ENCODE peak calls at places on chromosomes 2 and 18, in seven cellular contexts. F is coronary artery; T is NB4; Q is astrocyte of the spinal cord; R is CD8-positive, alpha-beta T cell; Y is adrenal gland; H is progenitor cell of endocrine pancreas. S is an unnamed sample.

GRCh38 chr2:61016392-61017002 is 1.0 kb upstream of the PEX13 start:
- DNase-seq in T (no peak), R (no peak), Q (no peak), Y (no peak), H (no peak), F (no peak), S (no peak)

GRCh38 chr2:70833246-70833645 is 2.4 kb downstream of the CD207 start:
- DNase-seq in H (no peak), Q (no peak), Y (no peak), F (no peak), T (no peak), R (no peak), S (no peak)

GRCh38 chr2:218347172-218347571 is 9.5 kb upstream of the CATIP start:
- DNase-seq in R (no peak), Y (no peak), T (no peak), F (no peak), H (no peak), Q (no peak), S (no peak)

GRCh38 chr2:70861774-70862644 is 26.4 kb upstream of the CD207 start:
- DNase-seq in F (no peak), T (peak; percentile 74), H (peak; percentile 86), Q (peak; percentile 69), Y (peak; percentile 79), R (peak; percentile 58), S (peak; percentile 90)

GRCh38 chr18:27674411-27674810 is 489.3 kb upstream of the CHST9 start:
- DNase-seq in T (no peak), H (no peak), R (no peak), Q (no peak), F (no peak), Y (no peak), S (no peak)

GRCh38 chr2:16247371-16248177 is 307.2 kb downstream of the MYCN start:
- DNase-seq in R (no peak), Y (no peak), Q (no peak), T (no peak), H (no peak), F (peak; percentile 53), S (no peak)

GRCh38 chr2:217182996-217183395 is 323.1 kb upstream of the TNP1 start:
- DNase-seq in H (no peak), T (no peak), R (no peak), F (no peak), Q (no peak), Y (no peak), S (no peak)

GRCh38 chr2:240643811-240644150 is 18.5 kb downstream of the GPR35 start:
- DNase-seq in T (no peak), H (no peak), Q (no peak), F (no peak), Y (no peak), R (no peak), S (no peak)

GRCh38 chr2:122515731-122516130 is 760.3 kb downstream of the TSN start:
- DNase-seq in F (no peak), H (no peak), Q (no peak), Y (no peak), T (no peak), R (no peak), S (no peak)

GRCh38 chr18:13141209-13141608 is 77.4 kb upstream of the LDLRAD4 start:
- DNase-seq in T (peak; percentile 20), R (no peak), F (no peak), Q (no peak), Y (no peak), H (no peak), S (no peak)

GRCh38 chr18:31526374-31526773 is 28.4 kb downstream of the DSG2 start:
- DNase-seq in R (no peak), Q (no peak), H (no peak), F (no peak), Y (no peak), T (no peak), S (no peak)

GRCh38 chr2:201660293-201660895 is 17.1 kb upstream of the TMEM237 start:
- DNase-seq in Q (no peak), T (peak; percentile 66), F (no peak), Y (no peak), R (no peak), H (no peak), S (no peak)

GRCh38 chr2:239609583-239610310 is 208.9 kb upstream of the HDAC4 start:
- DNase-seq in T (no peak), R (peak; percentile 54), Y (no peak), Q (no peak), H (no peak), F (no peak), S (no peak)

GRCh38 chr2:108878276-108878675 is 91.7 kb downstream of the CCDC138 start:
- DNase-seq in Q (no peak), H (no peak), Y (no peak), R (no peak), T (no peak), F (no peak), S (no peak)

GRCh38 chr2:240864475-240864874 is 4.1 kb upstream of the AGXT start:
- DNase-seq in T (no peak), H (no peak), F (no peak), Y (no peak), Q (no peak), R (no peak), S (no peak)

GRCh38 chr2:63571291-63571690 is 17.0 kb downstream of the WDPCP start:
- DNase-seq in Q (no peak), T (no peak), F (no peak), Y (no peak), H (no peak), R (no peak), S (no peak)

GRCh38 chr18:48835745-48836191 is 115.0 kb downstream of the SMAD7 start:
- DNase-seq in F (no peak), R (no peak), Q (no peak), Y (no peak), H (no peak), T (no peak), S (no peak)

GRCh38 chr2:122203523-122203922 is 448.1 kb downstream of the TSN start:
- DNase-seq in Q (peak; percentile 73), T (no peak), H (no peak), Y (no peak), R (no peak), F (no peak), S (no peak)

GRCh38 chr2:108560895-108561530 is 26.7 kb downstream of the LIMS1 start:
- DNase-seq in Y (no peak), R (no peak), H (no peak), T (no peak), F (no peak), Q (no peak), S (no peak)

DNA sequence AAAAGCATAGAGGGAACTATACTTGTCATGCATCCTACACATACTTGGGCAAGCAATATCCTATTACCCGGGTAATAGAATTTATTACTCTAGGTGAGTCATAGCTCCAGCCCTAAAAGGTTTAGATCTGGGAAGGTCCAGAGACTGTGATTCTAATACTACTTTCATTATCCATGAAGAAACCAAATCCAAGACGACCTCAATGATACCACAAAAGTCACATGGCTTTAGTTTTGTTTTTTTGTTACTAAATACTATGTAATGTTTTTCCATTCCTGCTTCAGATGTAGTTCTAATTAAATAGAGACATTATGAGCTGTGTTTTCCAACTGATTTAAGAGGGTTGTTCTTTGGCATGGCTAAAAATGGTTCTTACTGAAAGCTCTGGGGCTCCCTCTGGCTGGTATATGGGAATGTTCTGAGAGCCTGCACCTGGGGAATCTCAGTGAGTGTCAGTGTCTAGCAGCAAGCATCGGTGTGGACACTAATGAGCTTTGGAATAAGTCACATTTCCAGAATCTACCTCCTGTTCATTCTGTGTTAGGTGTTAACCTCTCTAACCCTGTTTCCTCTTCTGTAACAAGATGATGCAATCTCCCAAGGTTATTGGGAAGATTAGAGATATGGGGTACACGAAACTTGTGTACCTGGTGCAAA is 20.5 kb upstream of the IL1RL2 start:
- DNase-seq in R (no peak), Q (peak; percentile 86), T (peak; percentile 19), H (no peak), F (no peak), Y (no peak), S (no peak)
- TF ChIP-seq CTCF in R (no peak), Q (peak; percentile 68), T (no peak), H (peak; percentile 28), F (peak; percentile 34), Y (peak; percentile 76), S (no peak)

DNA sequence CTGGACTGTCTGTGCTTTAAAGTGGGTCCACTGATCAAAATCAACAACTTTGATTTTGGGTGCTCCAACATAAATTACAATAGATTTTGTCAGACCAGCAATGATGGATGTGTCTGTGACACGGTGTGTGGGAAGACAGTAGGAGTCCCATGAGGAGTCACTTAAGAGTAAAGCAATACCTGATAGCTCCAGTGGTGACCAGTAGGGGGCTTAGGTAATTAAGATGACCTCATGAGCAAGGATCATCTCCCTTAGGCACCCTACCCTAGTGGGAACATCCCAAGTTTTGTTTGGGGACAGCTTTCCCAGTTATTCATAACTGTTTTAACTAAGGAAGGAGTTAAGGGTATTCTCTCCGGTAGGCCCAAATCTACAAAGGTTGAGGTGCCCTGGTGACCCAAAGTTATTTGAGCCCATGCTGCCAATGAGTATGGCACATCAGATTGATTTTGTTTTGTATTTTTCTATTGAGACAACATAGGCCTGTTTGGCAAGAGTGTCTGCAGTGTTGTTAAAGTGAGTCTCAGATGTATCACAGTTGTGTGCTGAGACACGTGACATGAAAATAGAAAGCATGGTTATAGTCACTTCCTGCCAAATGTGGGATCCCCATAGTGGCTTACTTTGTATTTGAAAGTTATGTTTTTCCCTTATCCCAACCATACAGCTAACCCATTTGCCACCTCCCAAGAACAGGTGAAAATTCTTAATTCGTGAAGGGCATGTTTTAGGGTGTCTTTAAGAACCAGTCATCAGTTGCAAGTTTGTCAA is 1337.6 kb upstream of the SLC39A10 start:
- DNase-seq in T (peak; percentile 33), R (no peak), H (no peak), Y (no peak), F (no peak), Q (no peak), S (no peak)
- TF ChIP-seq CTCF in T (peak; percentile 44), R (no peak), H (peak; percentile 22), Y (no peak), F (no peak), Q (peak; percentile 6), S (no peak)

DNA sequence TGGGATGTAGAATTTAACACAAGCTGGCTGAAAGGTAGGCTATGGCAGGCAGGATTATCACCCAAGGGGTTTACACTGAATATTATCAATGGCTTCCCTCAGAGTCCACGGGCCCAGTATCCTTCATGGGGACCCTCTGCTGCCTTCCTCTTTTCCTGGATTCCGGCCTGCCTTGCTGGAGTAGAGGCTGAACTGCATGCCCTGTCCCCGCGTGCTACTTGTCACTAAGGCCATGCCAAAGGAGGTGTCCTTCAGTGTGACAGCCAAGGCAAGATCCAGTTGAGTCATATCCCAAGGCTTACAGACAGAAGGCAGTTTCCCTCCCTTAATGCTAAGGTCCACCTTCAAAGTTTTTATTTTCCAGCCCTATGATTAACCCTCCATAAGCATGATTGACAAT is 156.3 kb downstream of the CYP26B1 start:
- DNase-seq in T (no peak), R (no peak), H (no peak), F (peak; percentile 41), Q (no peak), Y (no peak), S (no peak)
- TF ChIP-seq CTCF in T (no peak), R (no peak), H (no peak), F (no peak), Q (no peak), Y (no peak), S (no peak)

GRCh38 chr2:146661494-146662096 is 1183.2 kb upstream of the ACVR2A start:
- DNase-seq in T (peak; percentile 46), Y (no peak), R (no peak), F (no peak), Q (peak; percentile 63), H (no peak), S (no peak)
- TF ChIP-seq CTCF in T (peak; percentile 64), Y (peak; percentile 40), R (no peak), F (no peak), Q (peak; percentile 74), H (peak; percentile 82), S (peak; percentile 79)